ENCODE peak calls at places on chromosomes 13 and 19, in five cellular contexts. G, I, J, B and K are unnamed samples.

GRCh38 chr13:39350461-39350881 is 252.5 kb downstream of the LHFPL6 start:
- DNase-seq in G (no peak), I (peak; percentile 25), J (no peak), B (no peak), K (no peak)

GRCh38 chr13:33070713-33071112 is 54.5 kb downstream of the KL start:
- DNase-seq in G (no peak), I (no peak), J (no peak), B (no peak), K (no peak)

GRCh38 chr13:113002206-113002821 is 33.3 kb downstream of the MCF2L start:
- DNase-seq in G (no peak), I (no peak), J (no peak), B (peak; percentile 60), K (peak; percentile 76)

GRCh38 chr13:44050450-44051063 is 170.9 kb downstream of the LACC1 start:
- DNase-seq in G (no peak), I (peak; percentile 54), J (no peak), B (peak; percentile 30), K (no peak)

GRCh38 chr13:24882665-24883064 is 118.7 kb downstream of the RNF17 start:
- DNase-seq in G (no peak), I (no peak), J (no peak), B (no peak), K (no peak)

GRCh38 chr13:33307820-33308219 is 22.3 kb upstream of the STARD13 start:
- DNase-seq in G (no peak), I (peak; percentile 40), J (no peak), B (no peak), K (no peak)

GRCh38 chr13:72875233-72875632 is 93.3 kb downstream of the PIBF1 start:
- DNase-seq in G (no peak), I (peak; percentile 25), J (no peak), B (no peak), K (no peak)

GRCh38 chr13:34345601-34345939 is 527.6 kb downstream of the RFC3 start:
- DNase-seq in G (no peak), I (no peak), J (no peak), B (no peak), K (no peak)

GRCh38 chr19:57171551-57172081 is 4.3 kb upstream of the DUXA start:
- DNase-seq in G (no peak), I (peak; percentile 55), J (no peak), B (peak; percentile 76), K (peak; percentile 63)

GRCh38 chr19:6793411-6793810 is 20.9 kb downstream of the VAV1 start:
- DNase-seq in G (no peak), I (no peak), J (no peak), B (no peak), K (no peak)

GRCh38 chr19:14944456-14944855 is 3.2 kb downstream of the OR7C2 start:
- DNase-seq in G (no peak), I (no peak), J (no peak), B (no peak), K (no peak)

GRCh38 chr13:104597554-104598240 is 1531.5 kb upstream of the SLC10A2 start:
- DNase-seq in G (no peak), I (no peak), J (no peak), B (peak; percentile 14), K (no peak)

GRCh38 chr13:112448621-112449544 is 72.7 kb downstream of the SPACA7 start:
- DNase-seq in G (peak; percentile 21), I (no peak), J (peak; percentile 15), B (no peak), K (no peak)

GRCh38 chr13:22428188-22428828 is 752.5 kb upstream of the SGCG start:
- DNase-seq in G (no peak), I (peak; percentile 86), J (no peak), B (peak; percentile 64), K (no peak)

GRCh38 chr13:96768524-96768923 is 225.8 kb downstream of the OXGR1 start:
- DNase-seq in G (no peak), I (no peak), J (no peak), B (no peak), K (no peak)

GRCh38 chr19:16247353-16248182 is 49.9 kb downstream of the AP1M1 start:
- DNase-seq in G (peak; percentile 89), I (peak; percentile 84), J (peak; percentile 93), B (peak; percentile 89), K (peak; percentile 89)

GRCh38 chr13:95643471-95643813 is 1.1 kb downstream of the DZIP1 start:
- DNase-seq in G (no peak), I (peak; percentile 49), J (no peak), B (peak; percentile 16), K (peak; percentile 41)

GRCh38 chr13:99003851-99004471 is 26.1 kb upstream of the DOCK9 start:
- DNase-seq in G (no peak), I (peak; percentile 17), J (no peak), B (no peak), K (no peak)

GRCh38 chr19:55099557-55100506 is 17.6 kb downstream of the PPP1R12C start:
- DNase-seq in G (no peak), I (no peak), J (no peak), B (no peak), K (no peak)

GRCh38 chr13:80562423-80562822 is 221.5 kb upstream of the SPRY2 start:
- DNase-seq in G (no peak), I (no peak), J (no peak), B (no peak), K (no peak)

GRCh38 chr19:44875666-44876418 is 15.2 kb upstream of the TOMM40 start:
- DNase-seq in G (no peak), I (peak; percentile 58), J (no peak), B (no peak), K (no peak)

GRCh38 chr13:113023217-113023597 is 54.2 kb downstream of the MCF2L start:
- DNase-seq in G (no peak), I (peak; percentile 66), J (no peak), B (peak; percentile 67), K (no peak)

GRCh38 chr13:97000295-97000925 is 6.1 kb upstream of the OXGR1 start:
- DNase-seq in G (no peak), I (peak; percentile 75), J (no peak), B (no peak), K (no peak)

GRCh38 chr13:26707122-26708006 is 53.2 kb downstream of the GPR12 start:
- DNase-seq in G (no peak), I (peak; percentile 71), J (no peak), B (peak; percentile 78), K (peak; percentile 47)

GRCh38 chr19:49988433-49988832 is 27.5 kb upstream of the SIGLEC11 start:
- DNase-seq in G (no peak), I (no peak), J (no peak), B (no peak), K (no peak)

GRCh38 chr13:32426981-32427851 is 714 bp downstream of the N4BP2L1 start:
- DNase-seq in G (peak; percentile 57), I (peak; percentile 22), J (peak; percentile 78), B (peak; percentile 47), K (peak; percentile 50)

GRCh38 chr19:51103811-51104470 is 4.3 kb downstream of the CTU1 start:
- DNase-seq in G (no peak), I (no peak), J (no peak), B (no peak), K (no peak)

DNA sequence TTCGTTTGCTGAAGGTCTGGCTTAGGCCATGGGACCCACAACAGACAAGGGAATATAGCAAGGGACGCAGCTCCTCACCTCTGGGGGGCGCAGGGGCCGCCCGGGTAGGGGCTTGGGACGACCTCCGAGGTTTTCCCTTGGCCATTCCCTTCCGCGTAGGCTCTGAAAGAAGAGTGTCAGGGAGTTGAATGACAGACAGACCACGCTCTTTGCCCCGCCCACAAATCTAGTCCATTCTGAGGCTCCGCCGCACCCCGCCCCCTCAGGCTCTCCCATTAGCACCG is 11.4 kb upstream of the ZNF414 start:
- DNase-seq in G (no peak), I (no peak), J (no peak), B (no peak), K (no peak)
- TF ChIP-seq CTCF in G (no peak), I (peak; percentile 31), J (no peak), B (peak; percentile 38), K (peak; percentile 60)

DNA sequence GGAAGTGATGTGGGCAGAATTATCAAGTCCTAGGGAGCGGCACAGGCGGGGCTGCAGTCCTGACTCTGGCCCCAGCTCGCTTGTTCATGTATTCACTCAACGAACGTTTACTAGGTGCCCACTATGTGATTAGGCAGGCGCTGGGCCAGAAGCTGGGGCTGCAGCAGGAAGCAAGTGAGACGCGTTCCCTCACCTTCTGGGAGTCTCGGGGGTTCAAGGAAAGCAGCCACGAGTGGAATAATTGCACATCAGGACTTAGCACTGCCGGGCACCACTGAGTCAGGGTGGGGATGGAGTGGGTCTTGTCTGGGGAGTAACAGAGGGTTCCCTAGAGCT is 2.5 kb upstream of the LMTK3 start:
- DNase-seq in G (no peak), I (no peak), J (no peak), B (no peak), K (no peak)
- H3K4me3 ChIP-seq in G (no peak overlapping the region), I (no peak overlapping the region), J (peak overlapping the region; percentile 73), B (no peak overlapping the region), K (peak overlapping the region; percentile 72)

GRCh38 chr13:114162533-114162922 is 16.5 kb upstream of the CFAP97D2 start:
- DNase-seq in G (no peak), I (no peak), J (no peak), B (no peak), K (no peak)

GRCh38 chr13:114167445-114167844 is 11.6 kb upstream of the CFAP97D2 start:
- DNase-seq in G (no peak), I (no peak), J (no peak), B (no peak), K (no peak)

GRCh38 chr13:114166381-114167131 is 12.5 kb upstream of the CFAP97D2 start:
- DNase-seq in G (no peak), I (no peak), J (no peak), B (no peak), K (no peak)

GRCh38 chr13:114164027-114164426 is 15.0 kb upstream of the CFAP97D2 start:
- DNase-seq in G (no peak), I (no peak), J (no peak), B (no peak), K (no peak)

DNA sequence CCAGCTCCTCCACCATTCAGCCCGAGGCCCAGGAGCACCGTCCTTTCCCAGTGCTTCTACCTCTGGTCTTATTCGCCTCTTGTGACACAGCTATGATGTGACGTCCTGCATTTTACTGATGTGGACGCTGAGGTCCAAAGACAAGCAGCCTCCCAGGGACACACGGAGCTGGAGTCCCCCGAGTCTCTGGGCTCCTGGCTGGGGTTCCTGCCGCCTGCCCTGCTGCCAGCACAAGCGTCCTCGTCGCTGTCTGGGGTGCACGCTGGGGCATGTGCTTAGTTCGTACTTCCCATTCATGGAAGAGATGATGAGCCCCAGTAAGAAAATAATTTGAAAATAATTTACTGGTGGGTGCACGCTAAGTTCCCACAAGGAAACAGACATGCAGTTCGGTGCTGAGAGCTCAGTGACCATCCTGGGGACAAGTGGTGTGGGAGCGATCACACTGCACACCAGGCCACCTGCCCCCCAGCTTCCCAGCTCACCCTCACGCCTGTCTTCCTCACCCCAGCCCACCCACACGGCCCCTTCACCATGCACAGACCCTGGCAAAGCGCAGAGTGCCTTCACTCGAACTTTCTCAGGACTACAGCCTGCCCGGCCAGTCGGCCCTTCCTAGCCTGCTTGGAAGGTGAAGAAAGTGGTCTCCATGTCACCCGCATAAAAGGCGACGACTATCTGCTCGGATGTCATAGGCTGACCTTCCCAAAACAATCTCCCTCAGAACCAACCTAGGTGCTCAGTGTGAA is 14.2 kb upstream of the CFAP97D2 start:
- DNase-seq in G (no peak), I (no peak), J (no peak), B (no peak), K (no peak)
- H3K4me1 ChIP-seq in G (peaks cover 33% of the 10 kb centered on the region), I (no peaks in the 10 kb centered on the region), J (peaks cover 11% of the 10 kb centered on the region), B (no peaks in the 10 kb centered on the region), K (peaks cover 5% of the 10 kb centered on the region)

DNA sequence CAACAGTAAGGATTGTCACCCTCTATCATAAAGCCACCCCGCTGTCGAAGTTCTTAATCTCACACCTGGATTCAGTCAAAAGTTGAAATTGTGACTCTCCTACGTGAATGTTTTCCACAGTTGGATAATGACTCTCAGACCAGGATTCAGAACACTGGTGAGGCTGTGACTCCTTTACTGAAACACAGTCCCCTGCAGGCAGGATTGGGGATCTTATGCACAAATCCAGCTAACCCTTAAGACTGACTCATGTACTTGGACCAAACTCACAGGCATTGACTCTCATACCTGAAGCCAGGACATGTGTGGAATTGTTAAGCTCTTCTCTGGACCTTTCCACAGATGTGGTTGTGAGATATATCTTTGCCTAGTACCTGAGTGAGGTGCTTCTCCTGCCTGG is 46.8 kb downstream of the ZNF85 start:
- DNase-seq in G (no peak), I (no peak), J (no peak), B (no peak), K (no peak)
- TF ChIP-seq CTCF in G (no peak), I (no peak), J (no peak), B (no peak), K (no peak)